ENCODE peak calls at places on chromosomes 4 and X, in nine cellular contexts. O is tibial nerve, D is cardiac muscle cell, N is GM06990, R is heart left ventricle, H is HCT116, A is DND-41, M is ovary, S is testis. K is an unnamed sample.

GRCh38 chr4:23333946-23334878 is 555.6 kb downstream of the PPARGC1A start:
- DNase-seq in O (peak; percentile 7), D (peak; percentile 95), N (peak; percentile 15), R (no peak), H (no peak), A (peak; percentile 66), M (no peak), S (no peak), K (peak; percentile 97)

GRCh38 chr4:165994706-165995105 is 121.7 kb downstream of the TLL1 start:
- DNase-seq in O (no peak), D (peak; percentile 13), N (no peak), R (no peak), H (no peak), A (no peak), M (no peak), S (no peak), K (no peak)

GRCh38 chrX:41693024-41693423 is 4.3 kb downstream of the GPR34 start:
- DNase-seq in O (no peak), D (no peak), N (no peak), R (no peak), H (no peak), A (no peak), M (no peak), S (no peak), K (no peak)

GRCh38 chr4:66855956-66856355 is 689.3 kb downstream of the CENPC start:
- DNase-seq in O (no peak), D (peak; percentile 14), N (no peak), R (no peak), H (no peak), A (no peak), M (no peak), S (no peak), K (no peak)

GRCh38 chr4:169791527-169792156 is 33.9 kb upstream of the HPF1 start:
- DNase-seq in O (peak; percentile 40), D (peak; percentile 70), N (no peak), R (no peak), H (peak; percentile 85), A (peak; percentile 5), M (peak; percentile 37), S (peak; percentile 71), K (no peak)

GRCh38 chr4:168384437-168385141 is 66.0 kb upstream of the DDX60 start:
- DNase-seq in O (no peak), D (peak; percentile 35), N (no peak), R (no peak), H (no peak), A (no peak), M (no peak), S (no peak), K (no peak)

GRCh38 chrX:103918050-103918449 is 44.4 kb upstream of the TMSB15B start:
- DNase-seq in O (peak; percentile 5), D (peak; percentile 74), N (peak; percentile 46), R (peak; percentile 34), H (peak; percentile 50), A (peak; percentile 74), M (peak; percentile 60), S (peak; percentile 70), K (peak; percentile 67)

GRCh38 chr4:37243061-37243460 is 1.5 kb upstream of the NWD2 start:
- DNase-seq in O (no peak), D (no peak), N (no peak), R (no peak), H (no peak), A (no peak), M (no peak), S (peak; percentile 38), K (no peak)

GRCh38 chr4:15479089-15479912 is 9.6 kb downstream of the CC2D2A start:
- DNase-seq in O (peak; percentile 49), D (peak; percentile 94), N (peak; percentile 17), R (peak; percentile 39), H (peak; percentile 82), A (peak; percentile 35), M (peak; percentile 67), S (peak; percentile 68), K (peak; percentile 23)

GRCh38 chrX:118495958-118496762 is 545 bp downstream of the DOCK11 start:
- DNase-seq in O (peak; percentile 39), D (no peak), N (peak; percentile 79), R (peak; percentile 63), H (no peak), A (peak; percentile 82), M (peak; percentile 38), S (peak; percentile 26), K (peak; percentile 60)

GRCh38 chrX:9534686-9535085 is 69.8 kb downstream of the TBL1X start:
- DNase-seq in O (no peak), D (peak; percentile 74), N (no peak), R (no peak), H (no peak), A (no peak), M (no peak), S (peak; percentile 49), K (no peak)

GRCh38 chr4:22463179-22463578 is 52.7 kb downstream of the ADGRA3 start:
- DNase-seq in O (no peak), D (no peak), N (no peak), R (no peak), H (no peak), A (no peak), M (no peak), S (no peak), K (no peak)

GRCh38 chr4:184728858-184729257 is 5.0 kb downstream of the CENPU start:
- DNase-seq in O (no peak), D (peak; percentile 75), N (no peak), R (no peak), H (no peak), A (no peak), M (no peak), S (no peak), K (no peak)

GRCh38 chr4:157514711-157515110 is 294.2 kb downstream of the GRIA2 start:
- DNase-seq in O (no peak), D (no peak), N (no peak), R (no peak), H (no peak), A (no peak), M (no peak), S (peak; percentile 18), K (no peak)

GRCh38 chr4:65670331-65671031 is at the start of gene EPHA5:
- DNase-seq in O (peak; percentile 58), D (peak; percentile 90), N (no peak), R (peak; percentile 55), H (no peak), A (peak; percentile 67), M (peak; percentile 75), S (peak; percentile 86), K (peak; percentile 25)

GRCh38 chrX:27731962-27732361 is 75.8 kb upstream of the MAGEB10 start:
- DNase-seq in O (no peak), D (no peak), N (no peak), R (no peak), H (no peak), A (no peak), M (no peak), S (no peak), K (no peak)

GRCh38 chr4:8818063-8818881 is 53.4 kb downstream of the HMX1 start:
- DNase-seq in O (no peak), D (no peak), N (no peak), R (no peak), H (no peak), A (no peak), M (peak; percentile 14), S (peak; percentile 8), K (no peak)

GRCh38 chr4:110289601-110290100 is 91.2 kb upstream of the ELOVL6 start:
- DNase-seq in O (no peak), D (no peak), N (no peak), R (no peak), H (no peak), A (no peak), M (no peak), S (no peak), K (no peak)

GRCh38 chr4:1938027-1938426 is 66.8 kb downstream of the NSD2 start:
- DNase-seq in O (no peak), D (peak; percentile 23), N (no peak), R (no peak), H (no peak), A (no peak), M (no peak), S (no peak), K (no peak)
- H3K36me3 ChIP-seq in O (peaks cover 10% of the 10 kb centered on the region), D (peaks cover 25% of the 10 kb centered on the region), N (peaks cover 22% of the 10 kb centered on the region), R (peaks cover 70% of the 10 kb centered on the region), H (peaks cover 24% of the 10 kb centered on the region), A (peaks cover 87% of the 10 kb centered on the region), M (no peaks in the 10 kb centered on the region), S (no peaks in the 10 kb centered on the region), K (peaks cover 31% of the 10 kb centered on the region)

GRCh38 chr4:56414135-56414675 is 21.2 kb downstream of the PPAT start:
- DNase-seq in O (no peak), D (peak; percentile 36), N (no peak), R (no peak), H (no peak), A (no peak), M (no peak), S (no peak), K (no peak)

GRCh38 chr4:56405016-56405415 is 17.7 kb upstream of the AASDH start:
- DNase-seq in O (no peak), D (no peak), N (no peak), R (no peak), H (no peak), A (no peak), M (no peak), S (no peak), K (no peak)

GRCh38 chr4:56406151-56406550 is 18.9 kb upstream of the AASDH start:
- DNase-seq in O (no peak), D (no peak), N (no peak), R (no peak), H (no peak), A (no peak), M (no peak), S (no peak), K (no peak)

GRCh38 chr4:56408978-56409377 is 21.7 kb upstream of the AASDH start:
- DNase-seq in O (no peak), D (no peak), N (no peak), R (no peak), H (no peak), A (no peak), M (no peak), S (no peak), K (no peak)

GRCh38 chr4:56410247-56410646 is 23.0 kb upstream of the AASDH start:
- DNase-seq in O (peak; percentile 78), D (peak; percentile 98), N (no peak), R (no peak), H (peak; percentile 89), A (no peak), M (no peak), S (peak; percentile 76), K (no peak)
- H3K4me3 ChIP-seq in O (no peak overlapping the region), D (no peak overlapping the region), N (no peak overlapping the region), R (peak overlapping the region; percentile 48), H (no peak overlapping the region), A (no peak overlapping the region), M (peak overlapping the region; percentile 1), S (no peak overlapping the region), K (no peak overlapping the region)

DNA sequence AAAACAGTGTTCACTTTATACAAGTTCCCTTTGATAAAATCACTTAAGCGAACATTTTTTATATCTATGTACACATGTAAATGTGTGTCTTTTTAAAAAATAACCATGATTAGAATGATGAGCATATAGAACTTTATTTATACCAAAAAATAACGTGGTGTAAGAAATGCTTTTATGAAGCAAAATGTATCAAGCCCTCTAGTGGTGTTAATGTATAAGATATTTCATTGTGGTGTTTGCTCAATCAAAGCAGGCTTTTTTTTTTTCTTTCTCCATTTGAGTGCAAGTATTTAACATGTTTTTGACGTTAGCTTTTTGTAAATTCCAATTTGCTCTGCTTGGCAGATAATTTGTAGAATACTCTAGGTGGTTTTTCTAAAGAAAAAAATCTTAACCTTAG is 2092.4 kb upstream of the TENM3 start:
- DNase-seq in O (no peak), D (no peak), N (no peak), R (no peak), H (peak; percentile 8), A (no peak), M (no peak), S (no peak), K (peak; percentile 17)
- TF ChIP-seq CTCF in O (peak; percentile 22), D (no peak), N (no peak), R (peak; percentile 15), H (peak; percentile 64), A (peak; percentile 47), M (no peak), S (peak; percentile 36), K (peak; percentile 54)

GRCh38 chr4:7774301-7775019 is 165.2 kb downstream of the AFAP1 start:
- DNase-seq in O (no peak), D (no peak), N (no peak), R (no peak), H (no peak), A (no peak), M (peak; percentile 29), S (no peak), K (no peak)
- H3K36me3 ChIP-seq in O (no peaks in the 10 kb centered on the region), D (peaks cover 16% of the 10 kb centered on the region), N (no peaks in the 10 kb centered on the region), R (peaks cover 56% of the 10 kb centered on the region), H (peaks cover 2% of the 10 kb centered on the region), A (no peaks in the 10 kb centered on the region), M (no peaks in the 10 kb centered on the region), S (no peaks in the 10 kb centered on the region), K (no peaks in the 10 kb centered on the region)

K was measured in MM.1S.